ENCODE peak calls at places on chromosomes 1 and 21, in four cellular contexts. D is cardiac fibroblast, B is kidney tubule cell, X is upper lobe of right lung. Z is an unnamed sample.

GRCh38 chr1:212692774-212693644 is 6.6 kb downstream of the BATF3 start:
- DNase-seq in D (no peak), B (peak; percentile 82), X (no peak), Z (no peak)

GRCh38 chr1:111513410-111514020 is 10.1 kb upstream of the ADORA3 start:
- DNase-seq in D (no peak), B (no peak), X (no peak), Z (no peak)

GRCh38 chr1:168476588-168477379 is 67.0 kb downstream of the XCL2 start:
- DNase-seq in D (peak; percentile 70), B (no peak), X (no peak), Z (peak; percentile 16)

GRCh38 chr1:173996995-173997394 is 25.2 kb downstream of the RC3H1 start:
- DNase-seq in D (no peak), B (peak; percentile 67), X (no peak), Z (no peak)

GRCh38 chr1:219761208-219761860 is 148.4 kb upstream of the ZC3H11B start:
- DNase-seq in D (no peak), B (no peak), X (no peak), Z (no peak)

GRCh38 chr1:86779308-86780191 is 75.2 kb downstream of the SH3GLB1 start:
- DNase-seq in D (peak; percentile 80), B (no peak), X (no peak), Z (no peak)

GRCh38 chr1:233572896-233573295 is 41.0 kb upstream of the KCNK1 start:
- DNase-seq in D (no peak), B (no peak), X (no peak), Z (no peak)

GRCh38 chr1:27004471-27005165 is 8.0 kb downstream of the TENT5B start:
- DNase-seq in D (peak; percentile 65), B (peak; percentile 39), X (peak; percentile 76), Z (no peak)

GRCh38 chr1:233598891-233599541 is 14.9 kb upstream of the KCNK1 start:
- DNase-seq in D (no peak), B (no peak), X (no peak), Z (no peak)

GRCh38 chr1:150720098-150720497 is 597 bp downstream of the HORMAD1 start:
- DNase-seq in D (no peak), B (no peak), X (no peak), Z (no peak)

GRCh38 chr1:6871300-6871972 is 86.2 kb downstream of the CAMTA1 start:
- DNase-seq in D (no peak), B (no peak), X (no peak), Z (no peak)

GRCh38 chr1:180953291-180953747 is 40.6 kb downstream of the KIAA1614 start:
- DNase-seq in D (no peak), B (peak; percentile 38), X (peak; percentile 61), Z (no peak)

GRCh38 chr21:32184485-32184884 is 94.4 kb downstream of the MIS18A start:
- DNase-seq in D (no peak), B (no peak), X (no peak), Z (no peak)

GRCh38 chr1:167634435-167634834 is 4.4 kb downstream of the RCSD1 start:
- DNase-seq in D (no peak), B (no peak), X (no peak), Z (no peak)

GRCh38 chr1:117210831-117211261 is at the start of gene VTCN1:
- DNase-seq in D (no peak), B (peak; percentile 95), X (peak; percentile 74), Z (no peak)

GRCh38 chr1:19775317-19775716 is 24.4 kb downstream of the TMCO4 start:
- DNase-seq in D (no peak), B (peak; percentile 33), X (no peak), Z (no peak)

GRCh38 chr1:236083650-236084385 is 18.9 kb upstream of the NID1 start:
- DNase-seq in D (peak; percentile 50), B (no peak), X (no peak), Z (no peak)

GRCh38 chr21:28884481-28884880 is 108.2 kb downstream of the LTN1 start:
- DNase-seq in D (peak; percentile 29), B (peak; percentile 26), X (no peak), Z (peak; percentile 20)

GRCh38 chr1:11680270-11681070 is 478 bp downstream of the MAD2L2 start:
- DNase-seq in D (no peak), B (no peak), X (no peak), Z (no peak)

GRCh38 chr1:205598841-205599666 is 32.8 kb downstream of the ELK4 start:
- DNase-seq in D (peak; percentile 99), B (peak; percentile 80), X (no peak), Z (no peak)

Z was measured in GDM1.